ENCODE peak calls at places on chromosome 15, in eight cellular contexts. S, Y, Q, O, L, H, Z and B are unnamed samples.

GRCh38 chr15:44082558-44083151 is 112.4 kb downstream of the FRMD5 start:
- DNase-seq in S (no peak), Y (no peak), Q (no peak), O (no peak), L (no peak), H (no peak), Z (no peak), B (no peak)

GRCh38 chr15:90618330-90619136 is 88.8 kb downstream of the CRTC3 start:
- DNase-seq in S (no peak), Y (no peak), Q (no peak), O (no peak), L (no peak), H (no peak), Z (no peak), B (no peak)

GRCh38 chr15:92324036-92324963 is 69.4 kb upstream of the ST8SIA2 start:
- DNase-seq in S (no peak), Y (no peak), Q (no peak), O (no peak), L (no peak), H (no peak), Z (no peak), B (no peak)

GRCh38 chr15:77577350-77577749 is 55.4 kb downstream of the LINGO1 start:
- DNase-seq in S (no peak), Y (no peak), Q (no peak), O (no peak), L (no peak), H (no peak), Z (no peak), B (no peak)

GRCh38 chr15:39416258-39416657 is 164.6 kb upstream of the THBS1 start:
- DNase-seq in S (no peak), Y (no peak), Q (no peak), O (no peak), L (no peak), H (no peak), Z (no peak), B (no peak)

GRCh38 chr15:25740438-25741252 is 122.5 kb downstream of the ATP10A start:
- DNase-seq in S (no peak), Y (no peak), Q (no peak), O (no peak), L (no peak), H (no peak), Z (no peak), B (no peak)

GRCh38 chr15:101373580-101373979 is 78.5 kb upstream of the SNRPA1 start:
- DNase-seq in S (no peak), Y (no peak), Q (no peak), O (no peak), L (no peak), H (no peak), Z (no peak), B (no peak)

GRCh38 chr15:90234519-90234988 is 545 bp downstream of the GDPGP1 start:
- DNase-seq in S (no peak), Y (no peak), Q (no peak), O (no peak), L (no peak), H (no peak), Z (no peak), B (no peak)

GRCh38 chr15:34436956-34437442 is 609 bp downstream of the GOLGA8A start:
- DNase-seq in S (no peak), Y (peak; percentile 76), Q (peak; percentile 77), O (no peak), L (no peak), H (peak; percentile 47), Z (peak; percentile 28), B (no peak)

GRCh38 chr15:55758580-55758986 is 15.6 kb upstream of the PRTG start:
- DNase-seq in S (no peak), Y (no peak), Q (no peak), O (no peak), L (no peak), H (no peak), Z (no peak), B (no peak)

GRCh38 chr15:70299931-70300858 is 202.5 kb upstream of the TLE3 start:
- DNase-seq in S (no peak), Y (no peak), Q (no peak), O (no peak), L (no peak), H (peak; percentile 17), Z (peak; percentile 45), B (no peak)

GRCh38 chr15:99429681-99430081 is 136.1 kb upstream of the MEF2A start:
- DNase-seq in S (no peak), Y (no peak), Q (peak; percentile 38), O (no peak), L (peak; percentile 11), H (no peak), Z (no peak), B (no peak)

GRCh38 chr15:80473574-80474223 is 69.5 kb downstream of the ARNT2 start:
- DNase-seq in S (no peak), Y (no peak), Q (no peak), O (no peak), L (no peak), H (no peak), Z (no peak), B (no peak)

GRCh38 chr15:96424674-96425073 is 94.2 kb downstream of the NR2F2 start:
- DNase-seq in S (no peak), Y (no peak), Q (no peak), O (no peak), L (no peak), H (no peak), Z (no peak), B (no peak)

GRCh38 chr15:86538141-86538540 is 458.5 kb downstream of the AGBL1 start:
- DNase-seq in S (no peak), Y (no peak), Q (no peak), O (no peak), L (no peak), H (no peak), Z (no peak), B (no peak)

GRCh38 chr15:67077641-67078215 is 12.3 kb downstream of the SMAD3 start:
- DNase-seq in S (no peak), Y (no peak), Q (peak; percentile 32), O (no peak), L (no peak), H (no peak), Z (no peak), B (peak; percentile 81)

DNA sequence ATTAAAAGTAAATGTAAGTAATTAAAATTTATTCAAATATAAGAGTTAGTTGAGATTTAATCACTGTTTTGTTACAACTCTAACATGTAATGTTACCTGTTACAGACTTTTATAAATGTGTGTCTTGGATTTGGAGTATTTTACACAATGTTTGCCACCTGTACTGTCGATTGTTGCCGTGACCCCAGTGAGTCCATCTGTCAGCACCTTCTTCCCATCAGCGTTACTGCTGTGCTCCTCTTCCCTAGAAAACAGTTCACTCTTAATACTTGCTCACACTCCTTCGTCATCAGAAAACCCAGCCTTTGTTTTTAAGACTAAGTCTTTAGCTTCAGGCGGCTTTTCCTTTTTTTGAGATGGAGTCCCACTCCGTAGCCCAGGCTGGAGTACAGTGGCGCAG is 40.5 kb upstream of the FBXL22 start:
- DNase-seq in S (no peak), Y (no peak), Q (no peak), O (no peak), L (no peak), H (no peak), Z (no peak), B (no peak)
- H3K27me3 ChIP-seq in S (no peaks in the 10 kb centered on the region), Y (no peaks in the 10 kb centered on the region), Q (no peaks in the 10 kb centered on the region), O (no peaks in the 10 kb centered on the region), L (no peaks in the 10 kb centered on the region), H (no peaks in the 10 kb centered on the region), Z (no peaks in the 10 kb centered on the region), B (no peaks in the 10 kb centered on the region)

DNA sequence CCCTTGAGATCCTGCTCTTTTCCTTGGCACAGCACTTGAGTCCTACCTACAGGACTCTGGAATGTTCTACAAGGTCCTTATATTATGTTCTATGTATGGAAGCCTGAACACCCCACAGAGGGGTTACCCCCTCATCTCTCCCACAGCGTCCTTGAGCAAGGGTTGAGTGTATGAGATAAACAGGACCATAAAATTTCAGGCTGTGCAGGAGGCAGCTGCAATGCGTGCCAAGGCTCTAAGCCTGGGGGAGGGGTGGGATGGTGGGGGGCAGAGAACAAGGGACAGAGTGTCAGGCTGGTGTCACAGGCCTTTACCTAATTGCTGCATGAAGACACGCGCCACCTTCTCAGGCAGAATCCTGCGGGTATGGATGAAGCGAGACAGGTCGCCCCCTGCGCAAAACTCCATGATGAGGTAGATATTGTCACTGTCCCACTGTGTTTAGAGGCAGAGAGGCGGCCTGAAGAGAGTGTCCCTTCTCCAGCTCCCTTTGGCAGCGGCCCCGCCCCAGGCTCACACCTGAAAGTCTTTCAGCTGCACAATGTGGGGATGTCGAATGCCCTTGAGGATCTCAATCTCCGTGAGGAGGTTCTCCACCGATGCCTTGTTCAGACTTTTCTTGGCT is 1.1 kb downstream of the ULK3 start:
- DNase-seq in S (no peak), Y (no peak), Q (no peak), O (no peak), L (no peak), H (no peak), Z (no peak), B (peak; percentile 50)
- H3K4me3 ChIP-seq in S (peak overlapping the region; percentile 89), Y (peak overlapping the region; percentile 91), Q (no peak overlapping the region), O (peak overlapping the region; percentile 98), L (no peak overlapping the region), H (peak overlapping the region; percentile 74), Z (peak overlapping the region; percentile 75), B (peak overlapping the region; percentile 90)

GRCh38 chr15:57519806-57520205 is 71.9 kb upstream of the MYZAP start:
- DNase-seq in S (no peak), Y (no peak), Q (no peak), O (no peak), L (no peak), H (no peak), Z (no peak), B (no peak)

GRCh38 chr15:57518779-57519410 is 72.8 kb upstream of the MYZAP start:
- DNase-seq in S (no peak), Y (no peak), Q (no peak), O (no peak), L (no peak), H (no peak), Z (no peak), B (no peak)

GRCh38 chr15:57521503-57521902 is 70.2 kb upstream of the MYZAP start:
- DNase-seq in S (no peak), Y (no peak), Q (no peak), O (no peak), L (no peak), H (no peak), Z (no peak), B (no peak)

GRCh38 chr15:57525581-57525980 is 66.1 kb upstream of the MYZAP start:
- DNase-seq in S (no peak), Y (no peak), Q (no peak), O (no peak), L (no peak), H (no peak), Z (no peak), B (no peak)

DNA sequence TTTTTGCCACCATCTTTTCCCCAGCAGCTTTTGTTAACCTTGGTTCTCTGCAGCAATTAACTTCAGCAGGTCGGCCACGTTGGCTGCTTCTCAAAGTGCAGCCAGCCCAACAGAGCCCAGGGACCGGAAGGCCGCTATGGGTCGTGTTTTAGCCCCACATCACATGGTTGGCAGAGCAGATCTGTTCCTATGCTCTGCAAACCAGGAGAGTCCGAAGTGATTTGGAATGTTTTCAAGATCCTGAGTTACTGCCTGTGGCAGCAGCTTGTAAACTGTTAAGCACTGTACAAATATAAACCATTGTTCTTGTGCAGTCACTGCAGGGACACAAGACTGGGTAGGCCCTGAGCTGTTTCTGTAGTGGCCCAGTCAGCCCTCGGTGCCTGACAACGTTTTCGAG is 69.6 kb upstream of the MYZAP start:
- DNase-seq in S (no peak), Y (no peak), Q (no peak), O (no peak), L (peak; percentile 38), H (no peak), Z (peak; percentile 78), B (no peak)
- H3K27ac ChIP-seq in S (peak overlapping the region; percentile 25), Y (peak overlapping the region; percentile 54), Q (no peak overlapping the region), O (no peak overlapping the region), L (no peak overlapping the region), H (no peak overlapping the region), Z (peak overlapping the region; percentile 67), B (no peak overlapping the region)

GRCh38 chr15:68842958-68843357 is 22.3 kb upstream of the ANP32A start:
- DNase-seq in S (no peak), Y (no peak), Q (no peak), O (no peak), L (no peak), H (no peak), Z (no peak), B (no peak)
- H3K27me3 ChIP-seq in S (peaks cover 4% of the 10 kb centered on the region), Y (peaks cover 48% of the 10 kb centered on the region), Q (no peaks in the 10 kb centered on the region), O (peaks cover 5% of the 10 kb centered on the region), L (peaks cover 70% of the 10 kb centered on the region), H (peaks cover 6% of the 10 kb centered on the region), Z (peaks cover 77% of the 10 kb centered on the region), B (peaks cover 28% of the 10 kb centered on the region)